ENCODE peak calls at places on chromosomes 7 and 10, in four cellular contexts. G is naive thymus-derived CD4-positive, alpha-beta T cell; B is skeletal muscle cell; Z is uterus. H is an unnamed sample.

GRCh38 chr7:103810112-103810744 is 179.2 kb downstream of the RELN start:
- DNase-seq in G (no peak), Z (no peak), B (no peak), H (no peak)

GRCh38 chr10:78371118-78371517 is 337.5 kb downstream of the RPS24 start:
- DNase-seq in Z (no peak), G (no peak), B (no peak), H (no peak)

GRCh38 chr10:24989867-24990266 is 26.1 kb downstream of the ENKUR start:
- DNase-seq in B (no peak), G (no peak), Z (no peak), H (no peak)

GRCh38 chr7:90231304-90231703 is 13.7 kb upstream of the CFAP69 start:
- DNase-seq in B (no peak), G (no peak), Z (no peak), H (no peak)

GRCh38 chr7:151174246-151175046 is 7.0 kb upstream of the GBX1 start:
- DNase-seq in B (no peak), Z (no peak), G (no peak), H (peak)

GRCh38 chr7:31029674-31030073 is 22.4 kb upstream of the ADCYAP1R1 start:
- DNase-seq in G (no peak), B (no peak), Z (no peak), H (no peak)

GRCh38 chr7:900331-901040 is 24.1 kb downstream of the GET4 start:
- DNase-seq in G (no peak), Z (no peak), B (no peak), H (no peak)

GRCh38 chr10:70267161-70267933 is 16.5 kb downstream of the NPFFR1 start:
- DNase-seq in G (no peak), Z (no peak), B (peak), H (no peak)

GRCh38 chr7:7779888-7780287 is 61.5 kb upstream of the RPA3 start:
- DNase-seq in G (no peak), Z (no peak), B (no peak), H (no peak)

GRCh38 chr10:60733826-60734225 is 44.5 kb upstream of the CDK1 start:
- DNase-seq in B (no peak), G (no peak), Z (no peak), H (no peak)

GRCh38 chr10:95229724-95230627 is 35.9 kb downstream of the ACSM6 start:
- DNase-seq in G (no peak), B (peak), Z (no peak), H (no peak)

GRCh38 chr10:71598673-71599072 is 120.9 kb downstream of the C10orf105 start:
- DNase-seq in Z (peak), G (no peak), B (no peak), H (no peak)

GRCh38 chr7:142319970-142320369 is 62.1 kb upstream of the PRSS58 start:
- DNase-seq in B (no peak), Z (no peak), G (peak), H (peak)

GRCh38 chr7:55271069-55271468 is 94.1 kb upstream of the LANCL2 start:
- DNase-seq in B (no peak), Z (no peak), G (no peak), H (no peak)

GRCh38 chr10:98667081-98667480 is 220.3 kb upstream of the HPS1 start:
- DNase-seq in G (no peak), B (no peak), Z (no peak), H (no peak)

GRCh38 chr10:27506280-27506679 is 2.2 kb downstream of the RAB18 start:
- DNase-seq in Z (no peak), B (peak), G (no peak), H (no peak)

GRCh38 chr10:61299156-61299555 is 154.0 kb downstream of the TMEM26 start:
- DNase-seq in G (no peak), Z (no peak), B (no peak), H (no peak)

GRCh38 chr10:100346351-100346764 is 675 bp upstream of the SCD start:
- DNase-seq in G (no peak), Z (peak), B (peak), H (peak)

GRCh38 chr10:102426803-102427287 is 5.5 kb downstream of the CUEDC2 start:
- DNase-seq in Z (no peak), B (no peak), G (no peak), H (no peak)

GRCh38 chr7:112173214-112173905 is 32.8 kb downstream of the DOCK4 start:
- DNase-seq in G (no peak), B (no peak), Z (no peak), H (no peak)

GRCh38 chr10:30929901-30930520 is 101.7 kb downstream of the ZNF438 start:
- DNase-seq in G (no peak), B (no peak), Z (no peak), H (no peak)

GRCh38 chr10:117612113-117612512 is 69.6 kb downstream of the EMX2 start:
- DNase-seq in Z (no peak), G (no peak), B (no peak), H (no peak)

GRCh38 chr10:128186959-128187787 is 61.0 kb upstream of the MKI67 start:
- DNase-seq in G (no peak), B (no peak), Z (no peak), H (no peak)

GRCh38 chr10:99930731-99931550 is 78.8 kb downstream of the DNMBP start:
- DNase-seq in Z (no peak), G (no peak), B (no peak), H (no peak)

GRCh38 chr7:98879198-98879988 is 1.1 kb downstream of the TRRAP start:
- DNase-seq in B (no peak), Z (no peak), G (peak), H (peak)

GRCh38 chr7:38682602-38683001 is 51.4 kb upstream of the AMPH start:
- DNase-seq in Z (no peak), G (no peak), B (no peak), H (no peak)

GRCh38 chr7:6546852-6547251 is 4.4 kb downstream of the GRID2IP start:
- DNase-seq in G (no peak), B (no peak), Z (no peak), H (no peak)

GRCh38 chr10:102152545-102152890 is 329 bp downstream of the NOLC1 start:
- DNase-seq in B (no peak), Z (no peak), G (no peak), H (peak)

GRCh38 chr7:15602236-15602635 is 40.4 kb upstream of the AGMO start:
- DNase-seq in B (no peak), Z (no peak), G (no peak), H (no peak)

GRCh38 chr7:7103343-7104313 is 78.7 kb upstream of the C1GALT1 start:
- DNase-seq in Z (no peak), G (peak), B (peak), H (no peak)

GRCh38 chr7:101924171-101924570 is 106.7 kb downstream of the CUX1 start:
- DNase-seq in G (no peak), B (no peak), Z (peak), H (peak)

GRCh38 chr7:92682767-92683539 is 92.8 kb upstream of the FAM133B start:
- DNase-seq in Z (no peak), G (peak), B (no peak), H (no peak)

GRCh38 chr10:75108684-75109458 is 2.6 kb upstream of the SAMD8 start:
- DNase-seq in B (peak), Z (no peak), G (no peak), H (no peak)

H was measured in stimulated activated CD4-positive, alpha-beta T cell treated with anti-CD3 and anti-CD28 coated beads, Interleukin-1b, Interleukin-23, amount 100 ng/mL, for 48 hours.